ENCODE peak calls at places on chromosome 15, in ten cellular contexts. I is Peyer's patch, B is breast epithelium, O is body of pancreas, U is right lobe of liver, M is adrenal gland, E is ovary, K is GM12878, Z is stomach, H is transverse colon. J is an unnamed sample. For H3K27me3 and H3K36me3, the result is how much of the 10 kb centered on the place peaks cover.

GRCh38 chr15:78177447-78177873 is 28.3 kb downstream of the IDH3A start:
- DNase-seq in H (peak), Z (peak), E (no peak), B (no peak), M (peak), U (peak), I (peak), K (no peak), O (peak), J (no peak)

GRCh38 chr15:36785396-36785795 is 206.0 kb downstream of the CDIN1 start:
- DNase-seq in U (no peak), B (no peak), O (no peak), I (no peak), H (no peak), M (no peak), K (no peak), E (no peak), Z (no peak), J (no peak)

GRCh38 chr15:70708839-70709238 is 54.5 kb downstream of the UACA start:
- DNase-seq in B (no peak), K (no peak), Z (no peak), I (no peak), M (no peak), H (no peak), U (no peak), E (no peak), O (no peak), J (no peak)

GRCh38 chr15:22813844-22814243 is 24.6 kb upstream of the NIPA2 start:
- DNase-seq in E (no peak), M (no peak), U (no peak), I (no peak), B (no peak), H (no peak), K (no peak), O (no peak), Z (no peak), J (no peak)

GRCh38 chr15:31396881-31397560 is 70.4 kb downstream of the KLF13 start:
- DNase-seq in H (peak), O (peak), Z (peak), U (peak), E (peak), I (peak), M (peak), B (peak), K (no peak), J (peak)

GRCh38 chr15:56984681-56985515 is 66.5 kb downstream of the TCF12 start:
- DNase-seq in E (no peak), H (no peak), Z (no peak), K (no peak), O (no peak), B (no peak), U (no peak), M (no peak), I (no peak), J (no peak)

GRCh38 chr15:72584006-72584405 is 70.5 kb upstream of the GOLGA6B start:
- DNase-seq in U (no peak), O (no peak), H (no peak), M (peak), E (no peak), I (no peak), Z (no peak), K (no peak), B (no peak), J (no peak)

GRCh38 chr15:84722628-84723027 is 6.7 kb upstream of the SEC11A start:
- DNase-seq in B (no peak), E (no peak), I (no peak), O (no peak), Z (no peak), M (no peak), U (no peak), K (no peak), H (no peak), J (no peak)

GRCh38 chr15:61715082-61715481 is 345.2 kb downstream of the VPS13C start:
- DNase-seq in M (no peak), Z (peak), B (no peak), U (no peak), I (no peak), E (no peak), K (no peak), O (peak), H (no peak), J (no peak)

GRCh38 chr15:62110000-62110851 is 43.4 kb downstream of the C2CD4A start:
- DNase-seq in K (no peak), Z (no peak), H (peak), I (no peak), O (peak), E (no peak), U (no peak), B (no peak), M (peak), J (peak)

GRCh38 chr15:38530113-38530512 is 34.5 kb downstream of the RASGRP1 start:
- DNase-seq in I (no peak), H (no peak), K (peak), E (no peak), M (no peak), B (no peak), U (no peak), O (no peak), Z (no peak), J (no peak)

GRCh38 chr15:45918839-45919238 is 284.0 kb downstream of the SQOR start:
- DNase-seq in M (no peak), H (no peak), E (no peak), Z (no peak), U (no peak), I (no peak), K (no peak), B (no peak), O (no peak), J (no peak)

GRCh38 chr15:32952901-32953889 is 235.4 kb downstream of the GREM1 start:
- DNase-seq in K (no peak), O (no peak), U (no peak), E (no peak), M (no peak), H (no peak), B (no peak), I (no peak), Z (no peak), J (peak)

GRCh38 chr15:80179025-80179759 is 26.4 kb downstream of the FAH start:
- DNase-seq in U (no peak), E (no peak), O (no peak), K (no peak), Z (peak), M (peak), I (no peak), B (no peak), H (no peak), J (no peak)

GRCh38 chr15:93028632-93029612 is 60.1 kb downstream of the RGMA start:
- DNase-seq in Z (peak), M (peak), U (peak), E (peak), O (peak), B (peak), I (peak), H (peak), K (no peak), J (peak)

GRCh38 chr15:69809421-69809820 is 288.3 kb downstream of the TLE3 start:
- DNase-seq in M (no peak), K (no peak), O (no peak), Z (no peak), I (no peak), E (no peak), U (no peak), B (no peak), H (no peak), J (no peak)

GRCh38 chr15:89795996-89796395 is 18.7 kb downstream of the ANPEP start:
- DNase-seq in H (no peak), O (no peak), Z (no peak), K (no peak), U (no peak), E (no peak), B (no peak), M (no peak), I (no peak), J (no peak)

GRCh38 chr15:83929619-83930018 is 275.7 kb downstream of the ADAMTSL3 start:
- DNase-seq in K (no peak), U (no peak), I (no peak), Z (no peak), H (no peak), M (no peak), O (no peak), E (no peak), B (no peak), J (no peak)

GRCh38 chr15:32877201-32877600 is 159.4 kb downstream of the GREM1 start:
- DNase-seq in M (no peak), I (no peak), E (no peak), Z (no peak), K (no peak), H (no peak), U (no peak), B (no peak), O (no peak), J (no peak)

GRCh38 chr15:44261007-44261706 is 27.4 kb upstream of the GOLM2 start:
- DNase-seq in I (no peak), M (no peak), K (no peak), H (no peak), Z (no peak), O (no peak), U (no peak), E (no peak), B (no peak), J (no peak)

GRCh38 chr15:96629501-96629900 is 299.0 kb downstream of the NR2F2 start:
- DNase-seq in U (no peak), E (peak), K (no peak), H (peak), I (no peak), B (no peak), O (peak), Z (peak), M (peak), J (peak)

GRCh38 chr15:29601811-29602210 is 220.5 kb downstream of the TJP1 start:
- DNase-seq in Z (no peak), E (no peak), B (no peak), M (no peak), I (no peak), H (no peak), U (no peak), O (no peak), K (no peak), J (no peak)

GRCh38 chr15:94056314-94056713 is 175.0 kb upstream of the MCTP2 start:
- DNase-seq in K (no peak), H (no peak), U (no peak), E (no peak), M (no peak), Z (no peak), I (no peak), B (no peak), O (no peak), J (no peak)

GRCh38 chr15:67855842-67856241 is 16.0 kb upstream of the RNU6-1 start:
- DNase-seq in E (no peak), K (peak), I (no peak), O (no peak), U (no peak), B (no peak), H (no peak), Z (no peak), M (no peak), J (no peak)

GRCh38 chr15:67048281-67049279 is 16.8 kb upstream of the SMAD3 start:
- DNase-seq in O (peak), M (peak), U (peak), B (no peak), I (peak), Z (peak), E (no peak), K (no peak), H (peak), J (peak)

GRCh38 chr15:69032703-69033373 is 18.3 kb downstream of the NOX5 start:
- DNase-seq in B (no peak), H (no peak), K (no peak), E (no peak), M (no peak), U (no peak), O (no peak), Z (no peak), I (no peak), J (no peak)

GRCh38 chr15:89408512-89409183 is 74.0 kb upstream of the POLG start:
- DNase-seq in K (no peak), I (no peak), H (no peak), B (no peak), M (no peak), U (no peak), O (no peak), E (no peak), Z (no peak), J (no peak)

GRCh38 chr15:23606226-23606625 is 40.8 kb downstream of the MKRN3 start:
- DNase-seq in U (no peak), E (no peak), M (no peak), B (no peak), K (no peak), O (no peak), I (no peak), H (no peak), Z (no peak), J (no peak)

GRCh38 chr15:89845305-89845893 is 30.7 kb upstream of the ANPEP start:
- DNase-seq in E (no peak), B (no peak), K (no peak), Z (no peak), U (no peak), M (peak), H (no peak), O (no peak), I (peak), J (no peak)

GRCh38 chr15:63264685-63265302 is 12.6 kb upstream of the APH1B start:
- DNase-seq in K (no peak), U (no peak), M (no peak), I (no peak), E (no peak), O (no peak), H (no peak), B (no peak), Z (no peak), J (no peak)

GRCh38 chr15:58545307-58546065 is 113.7 kb downstream of the LIPC start:
- DNase-seq in H (no peak), Z (peak), I (peak), M (no peak), O (no peak), K (no peak), B (no peak), U (no peak), E (no peak), J (no peak)

GRCh38 chr15:36809380-36809779 is 230.0 kb downstream of the CDIN1 start:
- DNase-seq in B (no peak), K (no peak), Z (no peak), O (peak), M (no peak), H (no peak), U (no peak), I (no peak), E (no peak), J (no peak)

GRCh38 chr15:76335129-76335850 is 1.3 kb upstream of the ISL2 start:
- DNase-seq in B (no peak), U (no peak), Z (no peak), I (no peak), K (no peak), E (no peak), H (no peak), O (no peak), M (no peak), J (no peak)

GRCh38 chr15:56821721-56822425 is 88.6 kb upstream of the ZNF280D start:
- DNase-seq in K (no peak), U (peak), Z (peak), B (peak), O (peak), M (peak), H (peak), I (peak), E (peak), J (peak)

GRCh38 chr15:40367038-40367672 is 9.1 kb downstream of the DISP2 start:
- DNase-seq in Z (peak), M (peak), I (no peak), O (peak), K (no peak), U (peak), E (no peak), H (peak), B (peak), J (no peak)

GRCh38 chr15:40365016-40365415 is 7.0 kb downstream of the DISP2 start:
- DNase-seq in K (no peak), H (no peak), O (no peak), Z (no peak), I (no peak), E (no peak), M (no peak), B (no peak), U (no peak), J (no peak)

GRCh38 chr15:40366204-40367037 is 8.4 kb downstream of the DISP2 start:
- DNase-seq in B (no peak), H (no peak), E (no peak), M (no peak), Z (no peak), O (no peak), U (no peak), I (no peak), K (no peak), J (no peak)

GRCh38 chr15:40364259-40364658 is 6.2 kb downstream of the DISP2 start:
- DNase-seq in M (no peak), O (no peak), E (no peak), B (no peak), K (no peak), I (no peak), U (no peak), H (no peak), Z (no peak), J (no peak)

DNA sequence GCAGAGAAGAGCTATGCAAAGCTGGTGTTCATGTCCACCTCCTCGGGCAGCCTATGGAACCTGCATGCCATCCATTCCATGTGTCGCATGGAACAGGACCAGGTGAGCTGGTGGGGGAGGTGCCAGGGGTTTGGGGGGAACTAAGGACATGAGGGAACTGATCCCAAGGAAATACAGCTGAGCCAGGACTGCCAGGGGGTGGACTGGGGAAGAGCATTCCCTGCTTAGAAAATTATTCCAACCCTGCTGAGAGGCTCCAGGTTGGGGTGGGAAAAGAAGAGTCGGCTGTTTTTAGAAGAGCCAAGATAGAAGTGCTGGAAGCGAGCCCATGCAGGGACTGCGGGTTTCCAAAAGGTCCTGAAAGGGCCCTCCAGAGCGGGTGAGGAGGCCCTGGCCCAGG is 7.6 kb downstream of the DISP2 start:
- DNase-seq in O (no peak), I (no peak), B (no peak), H (no peak), U (no peak), E (no peak), M (no peak), K (no peak), Z (no peak), J (no peak)
- H3K27me3 ChIP-seq in O (under half), I (under half), B (under half), H (under half), U (under half), E (under half), M (under half), K (under half), Z (under half), J (under half)

DNA sequence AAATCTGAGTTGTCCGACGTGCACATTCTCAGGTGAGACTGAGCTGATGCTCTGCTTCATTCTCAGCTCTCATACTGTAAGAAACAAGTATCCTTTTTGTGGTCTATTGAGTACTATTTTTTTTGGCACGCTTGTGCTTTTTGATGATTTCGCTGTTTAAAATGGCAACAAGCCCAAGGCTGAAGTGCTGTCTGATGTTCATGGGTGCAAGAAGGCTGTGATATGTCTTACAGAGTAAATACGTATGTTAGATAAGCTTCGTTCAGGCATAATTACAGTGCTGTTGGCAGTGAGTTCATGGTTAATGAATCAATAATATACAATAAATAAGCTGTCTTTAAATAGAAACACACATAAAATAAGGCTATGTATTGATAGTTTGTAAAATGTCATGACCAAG is 27.2 kb downstream of the AQR start:
- DNase-seq in K (no peak), I (no peak), H (no peak), E (no peak), Z (no peak), B (no peak), M (peak), U (no peak), O (no peak), J (no peak)
- H3K36me3 ChIP-seq in K (under half), I (under half), H (half or more), E (under half), Z (under half), B (under half), M (under half), U (under half), O (under half), J (under half)

GRCh38 chr15:74804935-74805334 is 7.7 kb upstream of the LMAN1L start:
- DNase-seq in Z (no peak), K (no peak), I (no peak), O (no peak), E (no peak), H (no peak), M (no peak), U (no peak), B (no peak), J (no peak)
- TF ChIP-seq POLR2A in Z (no peak), K (no peak), I (no peak), O (no peak), E (no peak), H (no peak), M (no peak), U (no peak), B (no peak), J (no peak)

DNA sequence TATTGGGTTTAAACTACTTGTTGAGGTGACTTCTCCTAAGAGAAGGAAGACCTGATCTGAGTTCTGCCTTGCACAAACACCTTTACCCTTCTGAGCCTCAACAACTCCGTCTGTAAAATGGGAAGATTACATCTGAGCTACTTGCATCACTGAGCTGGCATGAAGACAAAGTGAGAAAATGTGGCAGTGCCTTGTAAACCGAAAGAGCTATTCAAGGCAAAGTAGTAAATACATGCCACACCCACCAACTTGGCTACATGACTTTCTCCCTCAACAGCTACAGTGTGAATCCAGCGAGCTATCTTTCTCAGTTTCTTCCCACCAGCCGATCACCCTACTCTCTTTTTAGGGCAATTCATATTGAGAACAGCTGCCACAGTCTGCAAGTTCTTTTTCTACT is 148.3 kb downstream of the FOXB1 start:
- DNase-seq in K (no peak), E (no peak), Z (no peak), U (no peak), I (no peak), O (no peak), H (no peak), B (no peak), M (no peak), J (no peak)
- H3K27me3 ChIP-seq in K (under half), E (under half), Z (under half), U (under half), I (under half), O (under half), H (under half), B (under half), M (under half), J (under half)

GRCh38 chr15:65877752-65878151 is 8.5 kb downstream of the RAB11A start:
- DNase-seq in I (no peak), K (no peak), H (no peak), Z (no peak), U (no peak), M (no peak), B (no peak), E (no peak), O (no peak), J (no peak)
- H3K36me3 ChIP-seq in I (under half), K (under half), H (under half), Z (under half), U (under half), M (half or more), B (under half), E (under half), O (under half), J (under half)

GRCh38 chr15:49171790-49172189 is 1.7 kb downstream of the GALK2 start:
- DNase-seq in E (no peak), O (no peak), K (no peak), U (no peak), M (no peak), I (no peak), Z (no peak), H (no peak), B (no peak), J (no peak)

GRCh38 chr15:49168026-49168425 is 2.0 kb upstream of the GALK2 start:
- DNase-seq in K (no peak), H (no peak), O (no peak), B (no peak), I (no peak), Z (no peak), M (no peak), E (no peak), U (no peak), J (no peak)

GRCh38 chr15:49174902-49175301 is 4.9 kb downstream of the GALK2 start:
- DNase-seq in K (no peak), H (no peak), E (no peak), O (no peak), I (no peak), U (no peak), Z (no peak), M (no peak), B (no peak), J (no peak)

GRCh38 chr15:49164865-49165264 is 5.2 kb upstream of the GALK2 start:
- DNase-seq in K (no peak), B (no peak), O (no peak), E (no peak), H (no peak), M (no peak), Z (no peak), I (no peak), U (no peak), J (no peak)

GRCh38 chr15:49169880-49170597 is at the start of gene GALK2:
- DNase-seq in Z (peak), K (no peak), B (peak), H (peak), U (peak), E (peak), I (peak), M (peak), O (peak), J (peak)
- TF ChIP-seq POLR2A in Z (no peak), K (peak), B (no peak), H (peak), U (peak), E (no peak), I (peak), M (peak), O (peak), J (peak)

GRCh38 chr15:73755481-73755880 is 2.3 kb upstream of the INSYN1 start:
- DNase-seq in M (no peak), K (no peak), E (no peak), Z (no peak), O (peak), U (no peak), I (no peak), B (no peak), H (no peak), J (no peak)
- H3K27me3 ChIP-seq in M (under half), K (under half), E (under half), Z (under half), O (under half), U (under half), I (under half), B (under half), H (half or more), J (under half)

J was measured in uterus.